ENCODE peak calls at places on chromosome 2, in ten cellular contexts. One of them, this sample, is unnamed.

GRCh38 chr2:201882353-201883095 is 76.2 kb downstream of the CDK15 start:
- DNase-seq in substantia nigra: no peak
- DNase-seq in tibial artery: no peak
- DNase-seq in hippocampal formation: no peak
- DNase-seq in PC-9: no peak
- DNase-seq in stimulated activated CD4-positive, alpha-beta T cell treated with anti-CD3 and anti-CD28 coated beads, Interleukin-1b, Interleukin-23, amount 100 ng/mL, for 4 hours: no peak
- DNase-seq in GDM1: peak
- DNase-seq in CD4-positive, CD25-positive, alpha-beta regulatory T cell: no peak
- DNase-seq in islet precursor cell: peak
- DNase-seq in hypothalamus: no peak
- DNase-seq in this sample: peak

GRCh38 chr2:201349601-201350000 is 7.5 kb downstream of the FLACC1 start:
- DNase-seq in substantia nigra: no peak
- DNase-seq in tibial artery: no peak
- DNase-seq in hippocampal formation: no peak
- DNase-seq in PC-9: no peak
- DNase-seq in stimulated activated CD4-positive, alpha-beta T cell treated with anti-CD3 and anti-CD28 coated beads, Interleukin-1b, Interleukin-23, amount 100 ng/mL, for 4 hours: no peak
- DNase-seq in GDM1: no peak
- DNase-seq in CD4-positive, CD25-positive, alpha-beta regulatory T cell: no peak
- DNase-seq in islet precursor cell: no peak
- DNase-seq in hypothalamus: no peak
- DNase-seq in this sample: no peak

GRCh38 chr2:37379881-37380296 is 35.5 kb downstream of the QPCT start:
- DNase-seq in substantia nigra: no peak
- DNase-seq in tibial artery: no peak
- DNase-seq in hippocampal formation: no peak
- DNase-seq in PC-9: no peak
- DNase-seq in stimulated activated CD4-positive, alpha-beta T cell treated with anti-CD3 and anti-CD28 coated beads, Interleukin-1b, Interleukin-23, amount 100 ng/mL, for 4 hours: no peak
- DNase-seq in GDM1: no peak
- DNase-seq in CD4-positive, CD25-positive, alpha-beta regulatory T cell: no peak
- DNase-seq in islet precursor cell: peak
- DNase-seq in hypothalamus: no peak
- DNase-seq in this sample: peak

GRCh38 chr2:216391401-216391800 is 19.1 kb upstream of the MARCHF4 start:
- DNase-seq in substantia nigra: no peak
- DNase-seq in tibial artery: no peak
- DNase-seq in hippocampal formation: no peak
- DNase-seq in PC-9: no peak
- DNase-seq in stimulated activated CD4-positive, alpha-beta T cell treated with anti-CD3 and anti-CD28 coated beads, Interleukin-1b, Interleukin-23, amount 100 ng/mL, for 4 hours: no peak
- DNase-seq in GDM1: no peak
- DNase-seq in CD4-positive, CD25-positive, alpha-beta regulatory T cell: no peak
- DNase-seq in islet precursor cell: no peak
- DNase-seq in hypothalamus: no peak
- DNase-seq in this sample: no peak

GRCh38 chr2:218638372-218638771 is 21.1 kb downstream of the ZNF142 start:
- DNase-seq in substantia nigra: no peak
- DNase-seq in tibial artery: no peak
- DNase-seq in hippocampal formation: no peak
- DNase-seq in PC-9: no peak
- DNase-seq in stimulated activated CD4-positive, alpha-beta T cell treated with anti-CD3 and anti-CD28 coated beads, Interleukin-1b, Interleukin-23, amount 100 ng/mL, for 4 hours: no peak
- DNase-seq in GDM1: no peak
- DNase-seq in CD4-positive, CD25-positive, alpha-beta regulatory T cell: no peak
- DNase-seq in islet precursor cell: no peak
- DNase-seq in hypothalamus: no peak
- DNase-seq in this sample: no peak

GRCh38 chr2:113756088-113757058 is at the start of gene SLC35F5:
- DNase-seq in substantia nigra: peak
- DNase-seq in tibial artery: peak
- DNase-seq in hippocampal formation: peak
- DNase-seq in PC-9: peak
- DNase-seq in stimulated activated CD4-positive, alpha-beta T cell treated with anti-CD3 and anti-CD28 coated beads, Interleukin-1b, Interleukin-23, amount 100 ng/mL, for 4 hours: peak
- DNase-seq in GDM1: peak
- DNase-seq in CD4-positive, CD25-positive, alpha-beta regulatory T cell: peak
- DNase-seq in islet precursor cell: peak
- DNase-seq in hypothalamus: peak
- DNase-seq in this sample: peak

GRCh38 chr2:197969391-197969893 is 165.0 kb downstream of the PLCL1 start:
- DNase-seq in substantia nigra: no peak
- DNase-seq in tibial artery: no peak
- DNase-seq in hippocampal formation: no peak
- DNase-seq in PC-9: no peak
- DNase-seq in stimulated activated CD4-positive, alpha-beta T cell treated with anti-CD3 and anti-CD28 coated beads, Interleukin-1b, Interleukin-23, amount 100 ng/mL, for 4 hours: no peak
- DNase-seq in GDM1: no peak
- DNase-seq in CD4-positive, CD25-positive, alpha-beta regulatory T cell: no peak
- DNase-seq in islet precursor cell: no peak
- DNase-seq in hypothalamus: no peak
- DNase-seq in this sample: no peak

GRCh38 chr2:73050011-73050617 is 21.4 kb downstream of the SFXN5 start:
- DNase-seq in substantia nigra: no peak
- DNase-seq in tibial artery: no peak
- DNase-seq in hippocampal formation: no peak
- DNase-seq in PC-9: no peak
- DNase-seq in stimulated activated CD4-positive, alpha-beta T cell treated with anti-CD3 and anti-CD28 coated beads, Interleukin-1b, Interleukin-23, amount 100 ng/mL, for 4 hours: no peak
- DNase-seq in GDM1: no peak
- DNase-seq in CD4-positive, CD25-positive, alpha-beta regulatory T cell: no peak
- DNase-seq in islet precursor cell: peak
- DNase-seq in hypothalamus: no peak
- DNase-seq in this sample: no peak

GRCh38 chr2:26864226-26864625 is 16.3 kb downstream of the DPYSL5 start:
- DNase-seq in substantia nigra: no peak
- DNase-seq in tibial artery: no peak
- DNase-seq in hippocampal formation: no peak
- DNase-seq in PC-9: no peak
- DNase-seq in stimulated activated CD4-positive, alpha-beta T cell treated with anti-CD3 and anti-CD28 coated beads, Interleukin-1b, Interleukin-23, amount 100 ng/mL, for 4 hours: no peak
- DNase-seq in GDM1: no peak
- DNase-seq in CD4-positive, CD25-positive, alpha-beta regulatory T cell: no peak
- DNase-seq in islet precursor cell: no peak
- DNase-seq in hypothalamus: no peak
- DNase-seq in this sample: no peak

GRCh38 chr2:190205643-190206042 is 114.0 kb downstream of the HIBCH start:
- DNase-seq in substantia nigra: no peak
- DNase-seq in tibial artery: no peak
- DNase-seq in hippocampal formation: no peak
- DNase-seq in PC-9: no peak
- DNase-seq in stimulated activated CD4-positive, alpha-beta T cell treated with anti-CD3 and anti-CD28 coated beads, Interleukin-1b, Interleukin-23, amount 100 ng/mL, for 4 hours: no peak
- DNase-seq in GDM1: no peak
- DNase-seq in CD4-positive, CD25-positive, alpha-beta regulatory T cell: no peak
- DNase-seq in islet precursor cell: no peak
- DNase-seq in hypothalamus: no peak
- DNase-seq in this sample: no peak

This sample was measured in SW480.